ENCODE peak calls at places on chromosomes 7 and 10, in eight cellular contexts. I is heart left ventricle, J is IMR-90, Z is stomach, G is A549, H is tibial nerve, K is Peyer's patch, N is transverse colon. D is an unnamed sample. For H3K4me1, the result is how much of the 10 kb centered on the place peaks cover.

GRCh38 chr10:61986357-61986756 is 84.9 kb downstream of the ARID5B start:
- DNase-seq in G (no peak), K (no peak), Z (no peak), N (no peak), I (no peak), H (no peak), J (no peak), D (no peak)

GRCh38 chr10:12455318-12455717 is 106.0 kb downstream of the CAMK1D start:
- DNase-seq in N (no peak), K (no peak), G (no peak), Z (no peak), J (no peak), I (no peak), H (no peak), D (no peak)

GRCh38 chr10:35642023-35642792 is at the start of gene FZD8:
- DNase-seq in Z (peak), H (peak), J (peak), N (peak), I (peak), G (peak), K (peak), D (peak)

GRCh38 chr7:136845899-136846465 is 22.5 kb upstream of the CHRM2 start:
- DNase-seq in I (no peak), G (no peak), Z (no peak), H (no peak), J (peak), K (no peak), N (no peak), D (no peak)

GRCh38 chr10:122263971-122264370 is 7.1 kb upstream of the BTBD16 start:
- DNase-seq in K (no peak), Z (no peak), N (no peak), J (peak), G (peak), I (no peak), H (no peak), D (no peak)

GRCh38 chr7:116357776-116358670 is 141.5 kb upstream of the CAV2 start:
- DNase-seq in Z (no peak), G (peak), J (peak), H (no peak), N (no peak), K (no peak), I (no peak), D (no peak)

GRCh38 chr10:98886686-98887085 is 349.0 kb downstream of the HPSE2 start:
- DNase-seq in H (no peak), N (no peak), I (no peak), J (peak), G (no peak), Z (no peak), K (no peak), D (no peak)

GRCh38 chr7:26399309-26399610 is 107.6 kb downstream of the SNX10 start:
- DNase-seq in H (no peak), Z (peak), N (no peak), I (peak), K (no peak), G (peak), J (peak), D (no peak)

GRCh38 chr7:157807510-157807909 is 470.7 kb downstream of the DNAJB6 start:
- DNase-seq in J (no peak), Z (no peak), H (no peak), I (peak), K (no peak), G (peak), N (no peak), D (no peak)

GRCh38 chr10:69004821-69005220 is 16.2 kb downstream of the KIFBP start:
- DNase-seq in N (no peak), G (peak), I (no peak), H (no peak), Z (no peak), K (no peak), J (peak), D (no peak)

GRCh38 chr10:78584666-78585065 is 484.1 kb upstream of the ZMIZ1 start:
- DNase-seq in G (no peak), I (no peak), H (no peak), J (no peak), N (no peak), Z (no peak), K (no peak), D (no peak)

GRCh38 chr10:103110407-103110806 is 82.7 kb downstream of the NT5C2 start:
- DNase-seq in I (no peak), N (no peak), K (no peak), G (no peak), Z (no peak), H (no peak), J (no peak), D (no peak)

GRCh38 chr7:471866-472639 is 47.6 kb downstream of the PDGFA start:
- DNase-seq in I (peak), J (peak), H (no peak), N (peak), Z (peak), G (no peak), K (no peak), D (no peak)

GRCh38 chr7:146216371-146217041 is 99.9 kb downstream of the CNTNAP2 start:
- DNase-seq in H (no peak), J (no peak), G (no peak), Z (no peak), K (no peak), I (no peak), N (no peak), D (no peak)

GRCh38 chr10:96287392-96288105 is 16.2 kb upstream of the BLNK start:
- DNase-seq in I (no peak), Z (peak), J (no peak), G (peak), H (no peak), K (peak), N (no peak), D (no peak)

GRCh38 chr7:85178531-85179298 is 8.1 kb downstream of the SEMA3D start:
- DNase-seq in K (no peak), I (no peak), J (no peak), H (no peak), Z (no peak), N (no peak), G (no peak), D (no peak)

GRCh38 chr7:100705341-100705752 is 574 bp upstream of the POP7 start:
- DNase-seq in K (peak), H (peak), J (peak), G (peak), N (peak), Z (peak), I (peak), D (no peak)

GRCh38 chr7:3805151-3805550 is 504.1 kb downstream of the SDK1 start:
- DNase-seq in Z (no peak), K (no peak), H (no peak), G (peak), N (no peak), J (peak), I (no peak), D (no peak)

GRCh38 chr7:157018997-157019591 is 8.6 kb upstream of the MNX1 start:
- DNase-seq in K (no peak), J (no peak), G (no peak), I (no peak), H (no peak), N (no peak), Z (no peak), D (no peak)

GRCh38 chr7:22589641-22590141 is 89.7 kb upstream of the STEAP1B start:
- DNase-seq in Z (no peak), I (peak), K (no peak), H (peak), N (no peak), G (no peak), J (peak), D (no peak)

GRCh38 chr10:17599089-17599488 is 18.1 kb downstream of the HACD1 start:
- DNase-seq in I (no peak), K (no peak), J (peak), N (no peak), G (peak), H (no peak), Z (no peak), D (no peak)

GRCh38 chr10:93277360-93277759 is 203.7 kb downstream of the CYP26A1 start:
- DNase-seq in J (no peak), H (no peak), I (no peak), Z (no peak), N (no peak), G (no peak), K (no peak), D (no peak)

GRCh38 chr10:3067045-3067858 is at the start of gene PFKP:
- DNase-seq in J (no peak), I (peak), H (no peak), Z (no peak), K (peak), N (peak), G (peak), D (no peak)

GRCh38 chr10:21065621-21066248 is 168.6 kb upstream of the NEBL start:
- DNase-seq in Z (no peak), N (no peak), H (no peak), K (no peak), G (no peak), J (no peak), I (no peak), D (no peak)

GRCh38 chr10:61992683-61993629 is 91.5 kb downstream of the ARID5B start:
- DNase-seq in I (no peak), G (peak), H (peak), Z (peak), J (peak), K (peak), N (peak), D (no peak)

GRCh38 chr10:110549211-110549610 is 18.3 kb upstream of the SMC3 start:
- DNase-seq in I (no peak), N (no peak), J (no peak), Z (no peak), K (no peak), G (no peak), H (no peak), D (no peak)

GRCh38 chr7:130961128-130961601 is 227.2 kb upstream of the KLF14 start:
- DNase-seq in I (no peak), N (peak), Z (no peak), H (no peak), G (peak), K (peak), J (peak), D (no peak)

GRCh38 chr7:76008156-76008687 is 13.8 kb upstream of the TMEM120A start:
- DNase-seq in H (no peak), J (no peak), K (no peak), G (no peak), N (no peak), I (no peak), Z (no peak), D (no peak)

GRCh38 chr7:152674860-152675760 is 831 bp downstream of the XRCC2 start:
- DNase-seq in Z (no peak), H (no peak), J (peak), K (no peak), G (peak), N (no peak), I (no peak), D (no peak)

GRCh38 chr10:102492983-102493382 is 9.5 kb downstream of the ACTR1A start:
- DNase-seq in I (no peak), J (no peak), K (no peak), Z (no peak), H (no peak), N (no peak), G (no peak), D (no peak)

GRCh38 chr10:81303656-81304055 is 571.3 kb upstream of the NRG3 start:
- DNase-seq in K (no peak), Z (no peak), J (no peak), N (no peak), H (no peak), I (no peak), G (no peak), D (no peak)

GRCh38 chr7:131076032-131076431 is 251.6 kb upstream of the MKLN1 start:
- DNase-seq in H (no peak), N (no peak), Z (no peak), K (no peak), I (no peak), J (peak), G (no peak), D (no peak)

GRCh38 chr10:5551531-5552375 is 27.0 kb downstream of the CALML3 start:
- DNase-seq in J (peak), K (no peak), H (no peak), G (no peak), Z (no peak), I (peak), N (peak), D (no peak)

GRCh38 chr7:66668112-66668511 is 39.4 kb downstream of the KCTD7 start:
- DNase-seq in J (no peak), Z (no peak), G (no peak), N (no peak), K (no peak), H (no peak), I (no peak), D (no peak)

GRCh38 chr7:66666313-66666952 is 37.8 kb downstream of the KCTD7 start:
- DNase-seq in J (no peak), Z (no peak), N (no peak), G (no peak), I (no peak), K (no peak), H (no peak), D (no peak)

GRCh38 chr7:66669088-66669487 is 40.4 kb downstream of the KCTD7 start:
- DNase-seq in K (no peak), H (no peak), N (no peak), I (no peak), G (no peak), Z (no peak), J (no peak), D (no peak)

GRCh38 chr7:66667023-66667728 is 38.5 kb downstream of the KCTD7 start:
- DNase-seq in K (no peak), H (no peak), G (no peak), I (no peak), Z (no peak), N (no peak), J (no peak), D (no peak)

DNA sequence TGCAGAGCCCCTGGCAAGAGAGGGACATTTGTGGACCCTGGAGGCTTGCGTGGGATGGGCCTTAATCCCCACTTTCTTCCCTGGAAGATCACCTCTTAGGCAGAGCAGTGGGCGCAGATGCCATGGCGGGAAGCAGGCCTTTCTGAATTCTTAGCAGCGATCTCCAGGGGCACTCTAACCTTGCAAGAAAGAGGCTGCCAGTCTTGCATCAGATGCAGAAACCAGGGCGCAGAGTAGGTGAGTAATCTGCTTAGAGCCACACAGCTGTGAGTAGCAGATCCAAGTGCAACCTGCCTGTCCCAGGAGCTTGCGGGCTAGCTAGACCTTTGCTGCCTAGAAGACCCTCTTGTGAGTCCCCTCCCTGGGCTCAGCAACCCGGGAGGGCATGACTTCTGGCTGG is 40.0 kb downstream of the KCTD7 start:
- DNase-seq in Z (no peak), J (no peak), G (peak), H (no peak), I (no peak), N (no peak), K (no peak), D (no peak)
- TF ChIP-seq POLR2A in Z (no peak), J (no peak), G (no peak), H (no peak), I (no peak), N (no peak), K (no peak), D (no peak)

GRCh38 chr7:5671053-5671452 is 110.4 kb downstream of the RNF216 start:
- DNase-seq in J (no peak), G (no peak), K (no peak), I (no peak), H (no peak), N (no peak), Z (no peak), D (no peak)
- H3K4me3 ChIP-seq in J (no peak), G (no peak), K (no peak), I (no peak), H (no peak), N (no peak), Z (no peak), D (no peak)

DNA sequence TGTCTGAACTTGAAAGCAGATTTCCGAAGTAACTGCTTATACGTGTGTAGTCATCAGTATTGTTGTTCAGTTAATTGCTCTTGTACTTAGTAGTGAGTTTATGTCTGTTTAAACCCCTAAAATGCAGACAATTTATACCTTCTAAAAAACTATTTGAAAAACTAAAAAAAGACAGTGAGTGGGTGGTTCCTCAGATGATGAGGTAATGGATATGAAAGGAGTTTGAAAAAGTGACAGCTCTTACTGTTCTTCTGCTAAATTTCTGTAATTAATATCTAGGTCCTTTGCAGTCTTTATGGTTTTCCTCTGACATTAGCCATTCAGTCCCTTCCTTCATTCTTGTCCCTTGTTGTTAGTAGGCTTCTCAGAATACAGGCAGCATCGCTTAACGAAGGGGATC is 35.0 kb downstream of the CCSER2 start:
- DNase-seq in I (no peak), N (no peak), J (no peak), Z (no peak), G (no peak), H (no peak), K (no peak), D (no peak)
- H3K4me1 ChIP-seq in I (half or more), N (under half), J (under half), Z (under half), G (under half), H (under half), K (under half), D (under half)

DNA sequence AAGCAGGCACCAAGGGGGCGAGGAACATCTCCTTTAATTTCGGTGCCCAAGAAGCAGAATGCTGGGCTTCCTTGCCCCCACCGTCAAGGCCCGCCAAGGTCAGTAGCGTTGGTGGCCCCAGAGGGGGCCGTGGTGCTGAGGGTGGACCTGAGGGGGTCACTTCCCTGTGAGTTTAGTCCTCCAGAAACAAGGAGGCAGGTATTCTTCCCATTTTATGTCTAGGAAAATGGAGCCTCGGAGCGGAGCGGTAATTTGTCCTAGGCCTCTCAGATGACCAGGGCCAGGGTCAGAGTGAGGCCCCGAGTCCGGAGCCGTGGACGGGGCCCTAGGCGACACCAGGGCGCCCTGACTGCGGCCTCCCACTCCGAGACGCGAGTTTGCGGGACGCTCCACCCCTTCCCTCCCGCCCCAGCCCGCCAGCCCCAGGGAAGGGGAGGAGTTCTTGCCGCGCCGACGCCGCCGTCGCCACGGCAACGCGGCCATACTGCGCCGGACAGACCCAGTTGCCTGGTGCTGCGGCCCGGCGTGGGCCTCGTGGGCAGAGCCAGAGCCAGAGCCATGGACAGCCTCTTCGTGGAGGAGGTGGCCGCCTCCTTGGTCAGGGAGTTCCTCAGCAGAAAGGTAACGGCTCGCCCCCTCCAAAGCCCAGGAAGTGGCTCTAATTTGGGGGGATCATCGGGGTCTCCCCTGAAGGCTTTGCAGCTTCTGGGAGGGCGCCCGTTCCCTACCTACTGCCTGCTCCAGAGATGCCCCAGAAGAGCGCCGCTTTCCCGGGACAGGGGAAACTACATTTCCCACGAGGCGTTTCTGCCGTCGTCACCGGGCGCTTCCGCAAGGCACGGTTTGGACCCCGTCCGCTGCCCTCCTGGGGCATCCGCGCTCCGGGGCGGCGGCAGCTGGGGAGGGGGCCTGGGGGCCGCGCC is at the start of gene MINDY4:
- DNase-seq in Z (peak), N (peak), H (peak), K (peak), G (peak), I (peak), J (peak), D (no peak)
- TF ChIP-seq POLR2A in Z (no peak), N (peak), H (no peak), K (peak), G (peak), I (no peak), J (no peak), D (no peak)

GRCh38 chr7:33724201-33724600 is 181.1 kb upstream of the BMPER start:
- DNase-seq in G (no peak), I (no peak), J (no peak), H (no peak), N (no peak), Z (no peak), K (no peak), D (no peak)

GRCh38 chr7:33722383-33723096 is 182.8 kb upstream of the BMPER start:
- DNase-seq in N (no peak), G (peak), K (no peak), J (peak), I (no peak), H (no peak), Z (no peak), D (no peak)

GRCh38 chr7:33720870-33721269 is 184.5 kb upstream of the BMPER start:
- DNase-seq in H (no peak), Z (no peak), K (no peak), N (no peak), G (no peak), I (no peak), J (no peak), D (no peak)

GRCh38 chr7:33720139-33720538 is 185.2 kb upstream of the BMPER start:
- DNase-seq in J (no peak), Z (no peak), K (no peak), I (no peak), G (no peak), N (no peak), H (no peak), D (no peak)

DNA sequence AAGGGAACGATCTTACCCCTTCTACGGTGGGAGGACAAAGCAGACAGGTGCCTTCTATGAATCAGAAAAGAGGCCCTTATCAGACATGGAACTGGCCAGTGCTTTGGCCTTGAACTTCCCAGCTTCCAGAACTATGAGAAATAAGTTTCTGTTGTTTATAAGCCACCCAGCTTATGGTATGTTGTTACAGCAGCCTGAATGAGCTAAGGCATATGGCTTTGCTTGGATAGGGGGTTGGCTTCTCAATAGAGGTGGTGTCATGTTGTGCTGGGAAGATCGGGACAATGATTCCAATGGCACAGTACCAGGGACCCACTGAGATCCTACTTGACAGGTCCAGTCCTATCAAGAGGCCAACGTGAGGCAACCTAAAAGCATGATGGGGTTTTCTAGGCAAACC is 183.4 kb upstream of the BMPER start:
- DNase-seq in J (peak), Z (no peak), I (no peak), G (no peak), K (no peak), H (no peak), N (no peak), D (no peak)
- H3K4me3 ChIP-seq in J (no peak), Z (no peak), I (no peak), G (no peak), K (no peak), H (no peak), N (no peak), D (no peak)

D was measured in esophagus squamous epithelium.